ENCODE peak calls at places on chromosome 16, in four cellular contexts. Z is HepG2, J is GM12878, F is K562. R is an unnamed sample.

GRCh38 chr16:77585379-77585778 is 136.9 kb upstream of the NUDT7 start:
- DNase-seq in J (no peak), F (no peak), Z (no peak), R (no peak)

GRCh38 chr16:49466881-49467280 is 93.3 kb downstream of the C16orf78 start:
- DNase-seq in J (no peak), F (no peak), Z (no peak), R (no peak)

GRCh38 chr16:2085669-2086068 is 37.9 kb downstream of the TSC2 start:
- DNase-seq in Z (no peak), F (no peak), J (no peak), R (no peak)

GRCh38 chr16:50136399-50136798 is 16.7 kb upstream of the TENT4B start:
- DNase-seq in J (no peak), F (no peak), Z (no peak), R (no peak)

GRCh38 chr16:89369266-89369895 is 121.0 kb downstream of the ANKRD11 start:
- DNase-seq in Z (no peak), F (peak; percentile 57), J (no peak), R (no peak)

GRCh38 chr16:2856686-2857450 is 1.1 kb downstream of the PRSS22 start:
- DNase-seq in F (no peak), J (no peak), Z (no peak), R (no peak)

GRCh38 chr16:58047557-58048348 is 22.2 kb downstream of the MMP15 start:
- DNase-seq in Z (no peak), F (peak; percentile 40), J (no peak), R (no peak)

GRCh38 chr16:23080747-23081146 is 68.5 kb downstream of the USP31 start:
- DNase-seq in F (no peak), J (no peak), Z (no peak), R (no peak)

GRCh38 chr16:78506372-78507193 is 407.1 kb downstream of the WWOX start:
- DNase-seq in J (no peak), F (no peak), Z (peak; percentile 63), R (no peak)

GRCh38 chr16:29141586-29142324 is 156.9 kb downstream of the LAT start:
- DNase-seq in F (no peak), J (no peak), Z (no peak), R (no peak)

GRCh38 chr16:27966756-27967155 is 96.8 kb downstream of the GSG1L start:
- DNase-seq in J (no peak), Z (no peak), F (peak; percentile 55), R (no peak)

GRCh38 chr16:69709456-69710084 is 16.8 kb downstream of the NQO1 start:
- DNase-seq in J (peak; percentile 15), F (peak; percentile 74), Z (peak; percentile 81), R (peak; percentile 54)

GRCh38 chr16:1103649-1104005 is 7.6 kb upstream of the C1QTNF8 start:
- DNase-seq in F (no peak), J (no peak), Z (no peak), R (no peak)

GRCh38 chr16:24125199-24125598 is 130.9 kb upstream of the CACNG3 start:
- DNase-seq in Z (no peak), J (no peak), F (no peak), R (no peak)

GRCh38 chr16:69503244-69503643 is 62.5 kb upstream of the NFAT5 start:
- DNase-seq in F (no peak), Z (peak; percentile 34), J (no peak), R (no peak)

GRCh38 chr16:57969451-57970123 is 1.3 kb downstream of the CNGB1 start:
- DNase-seq in Z (no peak), J (no peak), F (no peak), R (no peak)

GRCh38 chr16:11957591-11958395 is 7.2 kb upstream of the TNFRSF17 start:
- DNase-seq in J (no peak), Z (no peak), F (no peak), R (no peak)

GRCh38 chr16:75070055-75070841 is 46.3 kb downstream of the LDHD start:
- DNase-seq in Z (peak; percentile 98), J (no peak), F (peak; percentile 49), R (no peak)

GRCh38 chr16:16122264-16122663 is 101.0 kb downstream of the ABCC6 start:
- DNase-seq in J (no peak), Z (no peak), F (no peak), R (no peak)
- TF ChIP-seq TARDBP in J (no peak), Z (no peak), F (no peak), R (no peak)

DNA sequence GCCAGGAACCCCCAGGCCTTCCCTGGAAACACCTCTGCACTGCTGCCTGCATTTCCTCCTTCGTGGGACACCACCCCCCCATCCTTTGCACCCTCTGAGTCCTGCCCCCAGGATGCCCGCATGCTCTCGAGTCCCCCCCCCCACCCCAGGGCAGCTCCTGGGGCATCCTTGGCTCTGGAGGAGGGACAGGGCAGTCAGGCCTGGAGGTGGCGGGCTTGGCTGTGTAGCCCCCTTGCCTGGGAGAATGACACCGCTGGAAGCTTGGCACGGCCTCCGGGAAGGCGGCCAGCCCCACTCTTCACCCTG is 98.9 kb upstream of the GSE1 start:
- DNase-seq in F (no peak), Z (no peak), J (no peak), R (no peak)
- TF ChIP-seq BHLHE40 in F (no peak), Z (no peak), J (no peak), R (no peak)

GRCh38 chr16:30185683-30186421 is 2.5 kb downstream of the CORO1A start:
- DNase-seq in Z (no peak), F (no peak), J (peak; percentile 79), R (no peak)

GRCh38 chr16:30183961-30184429 is 593 bp downstream of the CORO1A start:
- DNase-seq in Z (no peak), F (no peak), J (peak; percentile 71), R (no peak)

GRCh38 chr16:30185141-30185682 is 1.8 kb downstream of the CORO1A start:
- DNase-seq in J (no peak), Z (no peak), F (no peak), R (no peak)

GRCh38 chr16:30183236-30183960 is at the start of gene CORO1A:
- DNase-seq in F (peak; percentile 88), J (peak; percentile 32), Z (peak; percentile 51), R (peak; percentile 89)

GRCh38 chr16:30184430-30185140 is 1.2 kb downstream of the CORO1A start:
- DNase-seq in J (peak; percentile 28), Z (no peak), F (no peak), R (peak; percentile 19)
- TF ChIP-seq TARDBP in J (no peak), Z (no peak), F (no peak), R (no peak)

DNA sequence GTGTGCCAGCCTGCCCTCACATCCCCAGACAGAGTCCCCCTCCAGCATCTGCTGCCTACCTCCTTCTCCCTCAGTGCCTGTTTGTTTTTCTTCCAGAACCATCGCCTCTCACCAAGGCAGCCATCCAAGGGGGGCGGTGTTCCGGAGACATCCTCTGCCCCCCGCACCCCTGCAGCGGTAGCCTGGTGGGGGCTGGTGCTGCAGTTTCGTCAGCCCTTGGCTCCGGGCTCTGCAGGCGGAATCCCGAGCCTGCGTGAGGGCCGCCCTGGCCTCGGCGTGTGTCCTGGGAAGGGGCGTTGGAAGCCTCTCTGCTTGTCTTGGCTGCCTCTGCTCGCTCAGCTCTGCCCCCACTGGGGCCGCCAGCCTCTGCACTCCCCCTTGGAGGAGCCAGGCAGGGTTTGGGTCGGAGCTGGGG is 126.0 kb upstream of the CIBAR2 start:
- DNase-seq in J (no peak), F (no peak), Z (no peak), R (no peak)
- TF ChIP-seq BHLHE40 in J (no peak), F (no peak), Z (no peak), R (no peak)

GRCh38 chr16:19520861-19521331 is 1.0 kb downstream of the GDE1 start:
- DNase-seq in J (peak; percentile 27), Z (no peak), F (peak; percentile 91), R (peak; percentile 12)

GRCh38 chr16:19515765-19516164 is 6.1 kb downstream of the GDE1 start:
- DNase-seq in F (no peak), J (no peak), Z (no peak), R (no peak)

GRCh38 chr16:19518423-19518822 is 3.5 kb downstream of the GDE1 start:
- DNase-seq in Z (no peak), F (no peak), J (no peak), R (no peak)

GRCh38 chr16:19513377-19514053 is 8.4 kb downstream of the GDE1 start:
- DNase-seq in F (no peak), Z (no peak), J (no peak), R (no peak)

DNA sequence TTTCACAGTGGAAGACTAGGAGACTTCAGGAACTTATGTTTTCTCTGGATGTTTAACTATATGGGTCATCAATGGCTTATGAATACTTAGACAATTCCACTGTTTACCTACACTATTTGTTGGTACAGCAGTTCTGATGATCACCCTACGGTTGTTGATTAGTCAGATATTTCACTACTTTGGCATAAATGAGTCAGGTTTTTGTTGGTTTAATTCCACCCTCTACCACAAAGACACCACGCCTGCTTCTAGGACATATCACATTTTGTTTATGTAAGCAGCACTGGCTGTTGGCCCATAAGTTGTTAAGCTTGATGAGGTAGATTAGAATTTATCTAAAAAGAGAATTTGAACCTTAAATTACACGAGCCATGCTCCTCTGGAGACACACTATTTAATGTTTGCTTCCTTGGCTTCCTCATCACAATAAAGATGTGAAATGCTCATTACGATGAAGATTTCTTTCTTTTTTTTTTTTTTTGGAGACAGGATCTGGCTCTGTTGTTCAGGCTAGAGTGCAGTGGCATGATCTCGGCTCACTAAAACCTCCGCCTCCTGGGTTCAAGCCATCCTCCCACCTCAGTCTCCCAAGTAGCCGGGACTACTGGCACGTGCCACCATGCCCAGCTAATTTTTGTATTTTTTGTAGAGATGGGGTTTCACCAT is 4.3 kb downstream of the GDE1 start:
- DNase-seq in J (no peak), Z (no peak), F (peak; percentile 43), R (no peak)
- TF ChIP-seq TARDBP in J (no peak), Z (no peak), F (no peak), R (no peak)

R was measured in HEK293T.